ENCODE peak calls at places on chromosomes 3 and 15, in seven cellular contexts. F is HepG2, E is GM12878, T is K562, X is A549, C is HCT116, P is Panc1. I is an unnamed sample.
A peak's percentile ranks its signal among the peaks of the same experiment; 100 is the strongest.

GRCh38 chr15:96807361-96807760 is 476.9 kb downstream of the NR2F2 start:
- DNase-seq in P (no peak), C (no peak), X (no peak), F (no peak), E (no peak), T (no peak), I (no peak)

GRCh38 chr15:69666921-69667811 is 214.5 kb downstream of the RPLP1 start:
- DNase-seq in X (no peak), C (no peak), F (no peak), P (no peak), E (peak; percentile 89), T (no peak), I (peak; percentile 88)

GRCh38 chr15:43519207-43519606 is 1.8 kb downstream of the MAP1A start:
- DNase-seq in F (no peak), T (no peak), X (no peak), E (no peak), P (no peak), C (no peak), I (no peak)

GRCh38 chr3:177443469-177443868 is 246.2 kb upstream of the TBL1XR1 start:
- DNase-seq in P (peak; percentile 25), F (peak; percentile 12), E (no peak), C (peak; percentile 19), X (no peak), T (peak; percentile 11), I (no peak)

GRCh38 chr3:151434151-151434890 is 26.5 kb downstream of the IGSF10 start:
- DNase-seq in P (peak; percentile 35), X (peak; percentile 31), T (no peak), C (no peak), F (no peak), E (no peak), I (no peak)

GRCh38 chr3:126537116-126537729 is 13.3 kb downstream of the CHST13 start:
- DNase-seq in T (no peak), F (no peak), P (no peak), X (no peak), C (no peak), E (no peak), I (no peak)

GRCh38 chr3:38251197-38251596 is 14.4 kb upstream of the SLC22A13 start:
- DNase-seq in X (no peak), P (no peak), E (no peak), T (no peak), C (no peak), F (no peak), I (no peak)

GRCh38 chr3:124760601-124761000 is 30.3 kb downstream of the UMPS start:
- DNase-seq in T (no peak), X (peak; percentile 38), P (no peak), E (no peak), F (peak; percentile 31), C (no peak), I (no peak)

GRCh38 chr3:147518465-147518864 is 109.3 kb downstream of the ZIC1 start:
- DNase-seq in X (no peak), P (no peak), F (no peak), E (no peak), C (no peak), T (no peak), I (no peak)

GRCh38 chr15:91611924-91612323 is 241.6 kb upstream of the SLCO3A1 start:
- DNase-seq in F (no peak), E (no peak), P (no peak), T (no peak), C (no peak), X (no peak), I (no peak)

GRCh38 chr3:72665103-72665502 is 183.1 kb downstream of the SHQ1 start:
- DNase-seq in F (no peak), T (no peak), C (no peak), P (no peak), E (no peak), X (no peak), I (no peak)

GRCh38 chr15:67882487-67883227 is 42.8 kb upstream of the RNU6-1 start:
- DNase-seq in C (no peak), P (no peak), F (no peak), T (peak; percentile 88), X (no peak), E (no peak), I (peak; percentile 90)

DNA sequence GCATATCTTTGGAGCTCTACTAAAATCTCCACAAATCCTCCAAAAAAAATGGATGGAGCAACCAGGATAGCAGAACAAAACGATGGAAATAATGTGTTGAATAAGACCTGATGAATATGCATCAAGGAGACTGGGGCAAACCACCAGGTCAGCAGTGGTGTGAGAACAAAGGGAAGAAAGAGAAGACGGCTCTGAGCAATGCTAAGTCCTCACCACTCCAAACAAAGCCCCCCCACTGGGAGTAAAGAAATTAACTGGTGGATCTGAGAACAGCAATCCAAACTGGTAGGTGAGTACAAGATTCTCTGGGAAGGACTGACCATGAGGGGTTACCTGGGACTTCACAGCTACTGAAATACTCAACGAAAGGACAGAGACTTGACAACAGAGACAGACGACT is 977.3 kb downstream of the TBL1XR1 start:
- DNase-seq in E (no peak), T (no peak), C (no peak), P (no peak), F (no peak), X (no peak), I (no peak)
- H3K27ac ChIP-seq in E (no peak overlapping the region), T (no peak overlapping the region), C (no peak overlapping the region), P (no peak overlapping the region), F (no peak overlapping the region), X (no peak overlapping the region), I (no peak overlapping the region)

DNA sequence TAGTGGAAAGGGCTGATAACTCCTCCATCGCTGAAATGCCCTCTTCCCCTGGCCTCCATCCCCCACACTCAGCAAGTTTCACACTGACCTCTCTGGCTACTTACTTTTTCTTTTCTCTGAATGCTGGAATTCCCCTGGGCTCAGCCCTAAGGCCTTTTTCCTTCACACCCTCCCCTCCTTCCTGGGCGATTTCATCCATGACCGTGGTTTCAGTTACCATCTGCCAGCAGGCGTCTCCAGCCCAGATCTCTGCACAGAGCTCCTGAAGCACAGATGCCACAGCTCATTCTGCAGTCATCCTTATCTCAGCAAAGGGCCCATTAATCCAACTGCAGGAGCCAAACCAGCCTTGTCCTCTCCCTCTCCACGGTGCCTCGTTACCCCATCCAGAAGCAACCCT is 114.0 kb downstream of the RFTN1 start:
- DNase-seq in C (no peak), T (no peak), P (no peak), E (no peak), F (no peak), X (peak; percentile 9), I (no peak)
- TF ChIP-seq REST in C (no peak), T (no peak), P (no peak), E (no peak), F (no peak), X (no peak), I (no peak)

GRCh38 chr15:49041406-49041805 is 4.8 kb downstream of the SECISBP2L start:
- DNase-seq in X (no peak), F (peak; percentile 40), P (no peak), C (no peak), E (no peak), T (no peak), I (no peak)
- H3K27ac ChIP-seq in X (no peak overlapping the region), F (no peak overlapping the region), P (no peak overlapping the region), C (no peak overlapping the region), E (no peak overlapping the region), T (no peak overlapping the region), I (no peak overlapping the region)

GRCh38 chr3:47010050-47010712 is 30.7 kb downstream of the NBEAL2 start:
- DNase-seq in F (no peak), C (no peak), T (no peak), X (no peak), P (no peak), E (no peak), I (no peak)
- TF ChIP-seq REST in F (no peak), C (no peak), T (no peak), X (no peak), P (no peak), E (no peak), I (no peak)

GRCh38 chr3:52791928-52792327 is 2.7 kb upstream of the ITIH3 start:
- DNase-seq in F (no peak), C (no peak), P (no peak), E (no peak), X (no peak), T (no peak), I (no peak)
- H3K27ac ChIP-seq in F (peak overlapping the region; percentile 9), C (no peak overlapping the region), P (no peak overlapping the region), E (no peak overlapping the region), X (no peak overlapping the region), T (no peak overlapping the region), I (no peak overlapping the region)

GRCh38 chr3:12508316-12508715 is 24.0 kb downstream of the TSEN2 start:
- DNase-seq in E (no peak), P (no peak), C (no peak), X (peak; percentile 19), F (no peak), T (no peak), I (no peak)
- TF ChIP-seq REST in E (no peak), P (no peak), C (no peak), X (no peak), F (no peak), T (no peak), I (no peak)

DNA sequence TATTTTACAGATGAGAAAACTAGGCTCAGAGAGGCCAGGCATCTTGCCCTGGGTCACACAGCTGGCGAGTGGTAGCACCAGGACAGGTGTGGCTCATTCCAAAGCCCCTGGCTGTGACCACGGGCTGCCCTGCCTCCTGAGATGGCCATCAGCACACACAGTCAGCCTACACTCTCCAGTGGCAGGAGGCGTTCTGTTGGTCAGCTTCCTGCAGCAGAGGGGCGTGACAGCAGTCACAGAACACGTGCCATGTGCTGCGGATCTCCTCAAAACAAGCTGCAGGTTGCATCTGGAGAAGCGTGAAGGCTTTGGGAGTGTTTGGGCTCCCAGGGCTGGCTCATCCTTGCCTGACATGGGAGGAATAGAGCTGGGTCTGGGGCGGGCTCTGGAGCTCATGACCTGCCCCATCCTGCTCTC is 43.5 kb upstream of the MAGEF1 start:
- DNase-seq in P (no peak), C (no peak), E (no peak), X (no peak), T (no peak), F (no peak), I (no peak)
- H3K27ac ChIP-seq in P (no peak overlapping the region), C (no peak overlapping the region), E (no peak overlapping the region), X (no peak overlapping the region), T (no peak overlapping the region), F (no peak overlapping the region), I (no peak overlapping the region)

GRCh38 chr3:18422972-18423371 is 2.2 kb downstream of the SATB1 start:
- DNase-seq in E (no peak), F (no peak), X (no peak), T (no peak), C (no peak), P (no peak), I (no peak)

GRCh38 chr3:18425641-18426403 is 683 bp upstream of the SATB1 start:
- DNase-seq in X (no peak), P (no peak), E (no peak), F (no peak), T (no peak), C (no peak), I (peak; percentile 62)

GRCh38 chr3:18424213-18424861 is 802 bp downstream of the SATB1 start:
- DNase-seq in T (no peak), F (no peak), C (no peak), P (no peak), E (no peak), X (no peak), I (no peak)

GRCh38 chr3:18424862-18425640 is at the start of gene SATB1:
- DNase-seq in T (peak; percentile 32), X (no peak), P (no peak), E (no peak), F (no peak), C (no peak), I (peak; percentile 80)

GRCh38 chr3:18423401-18424212 is 1.5 kb downstream of the SATB1 start:
- DNase-seq in T (peak; percentile 19), C (peak; percentile 26), P (no peak), X (no peak), F (no peak), E (peak; percentile 37), I (peak; percentile 45)
- TF ChIP-seq REST in T (no peak), C (no peak), P (no peak), X (no peak), F (no peak), E (no peak), I (no peak)